ENCODE peak calls at places on chromosomes 6 and 20, in six cellular contexts. I is H4, O is GM23338, S is T-helper 22 cell, E is WERI-Rb-1, J is epithelial cell of proximal tubule. R is an unnamed sample.
A peak's percentile ranks its signal among the peaks of the same experiment; 100 is the strongest.

GRCh38 chr20:25511183-25511582 is 74.1 kb downstream of the NINL start:
- DNase-seq in O (no peak), J (no peak), I (no peak), E (no peak), S (no peak), R (no peak)

GRCh38 chr6:133407320-133408100 is 166.4 kb downstream of the EYA4 start:
- DNase-seq in I (no peak), S (no peak), J (no peak), E (no peak), O (peak; percentile 11), R (no peak)

GRCh38 chr6:75205776-75206334 is at the start of gene COL12A1:
- DNase-seq in O (peak; percentile 90), E (peak; percentile 60), J (no peak), S (no peak), I (peak; percentile 99), R (no peak)

GRCh38 chr6:80541886-80542285 is 435.4 kb downstream of the BCKDHB start:
- DNase-seq in S (no peak), I (no peak), E (no peak), O (no peak), J (no peak), R (no peak)

GRCh38 chr6:110828396-110828795 is 13.1 kb upstream of the CDK19 start:
- DNase-seq in S (no peak), E (no peak), O (no peak), I (no peak), J (no peak), R (no peak)

GRCh38 chr6:54981276-54981609 is 134.7 kb downstream of the FAM83B start:
- DNase-seq in S (no peak), E (no peak), I (no peak), O (no peak), J (no peak), R (no peak)

GRCh38 chr6:139699335-139699734 is 324.9 kb upstream of the CITED2 start:
- DNase-seq in E (no peak), S (no peak), O (no peak), J (peak; percentile 57), I (no peak), R (no peak)

GRCh38 chr6:39347906-39348585 is 25.5 kb upstream of the KCNK16 start:
- DNase-seq in O (peak; percentile 90), I (peak; percentile 64), J (no peak), E (peak; percentile 86), S (no peak), R (peak; percentile 56)

GRCh38 chr20:61601361-61601760 is 349.3 kb downstream of the CDH4 start:
- DNase-seq in E (no peak), S (no peak), O (no peak), J (no peak), I (no peak), R (no peak)

GRCh38 chr6:25320459-25320858 is 41.3 kb downstream of the CARMIL1 start:
- DNase-seq in I (no peak), S (no peak), J (no peak), O (peak; percentile 70), E (no peak), R (no peak)

GRCh38 chr20:44279228-44279627 is 31.8 kb downstream of the FITM2 start:
- DNase-seq in S (no peak), O (no peak), E (no peak), J (no peak), I (peak; percentile 13), R (no peak)

GRCh38 chr20:19775353-19776201 is 17.5 kb downstream of the RIN2 start:
- DNase-seq in S (no peak), E (no peak), O (no peak), J (no peak), I (no peak), R (no peak)

GRCh38 chr6:100892116-100892515 is 11.0 kb upstream of the ASCC3 start:
- DNase-seq in I (no peak), S (no peak), O (peak; percentile 52), E (no peak), J (no peak), R (no peak)

GRCh38 chr6:170027111-170028043 is 263.5 kb downstream of the DLL1 start:
- DNase-seq in E (no peak), J (no peak), I (no peak), S (no peak), O (no peak), R (no peak)

R was measured in G401.